ENCODE peak calls at places on chromosome 5, in seven cellular contexts. U is progenitor cell of endocrine pancreas, G is breast epithelium, L is CD14-positive monocyte, A is psoas muscle, V is BJ, X is left lung. T is an unnamed sample.

GRCh38 chr5:177546262-177546741 is 8.1 kb downstream of the FAM193B start:
- DNase-seq in X (no peak), V (peak), G (no peak), U (no peak), A (peak), L (peak), T (peak)

GRCh38 chr5:175214152-175214551 is 229.8 kb downstream of the DRD1 start:
- DNase-seq in G (no peak), U (no peak), V (no peak), L (no peak), A (no peak), X (peak), T (peak)

GRCh38 chr5:101915559-101915958 is 380.5 kb downstream of the SLCO4C1 start:
- DNase-seq in V (no peak), X (no peak), L (no peak), U (no peak), A (no peak), G (no peak), T (no peak)

GRCh38 chr5:52577546-52577945 is 210.2 kb upstream of the ITGA1 start:
- DNase-seq in X (no peak), U (no peak), A (no peak), L (no peak), G (no peak), V (no peak), T (no peak)

GRCh38 chr5:94776167-94776566 is 157.7 kb downstream of the SLF1 start:
- DNase-seq in X (no peak), L (no peak), A (no peak), U (no peak), V (no peak), G (no peak), T (no peak)

GRCh38 chr5:14821721-14822120 is 49.9 kb downstream of the ANKH start:
- DNase-seq in V (no peak), X (no peak), L (no peak), U (no peak), A (no peak), G (no peak), T (no peak)

GRCh38 chr5:143576721-143577484 is 173.4 kb upstream of the NR3C1 start:
- DNase-seq in V (peak), X (no peak), A (no peak), U (no peak), G (no peak), L (no peak), T (no peak)

GRCh38 chr5:113166710-113167366 is 190.2 kb downstream of the DCP2 start:
- DNase-seq in U (no peak), V (no peak), L (no peak), G (no peak), X (no peak), A (no peak), T (no peak)

GRCh38 chr5:170903075-170903474 is 41.3 kb downstream of the RANBP17 start:
- DNase-seq in U (no peak), V (no peak), L (no peak), X (no peak), G (no peak), A (no peak), T (no peak)

GRCh38 chr5:160375166-160375565 is 4.7 kb upstream of the C1QTNF2 start:
- DNase-seq in V (no peak), G (no peak), U (no peak), X (no peak), L (no peak), A (no peak), T (no peak)

GRCh38 chr5:176162206-176162605 is 76.0 kb upstream of the SIMC1 start:
- DNase-seq in A (no peak), G (no peak), X (no peak), L (no peak), V (no peak), U (no peak), T (no peak)

GRCh38 chr5:131230406-131230805 is 33.4 kb upstream of the CDC42SE2 start:
- DNase-seq in L (no peak), A (no peak), U (no peak), X (no peak), V (no peak), G (no peak), T (no peak)

GRCh38 chr5:174315871-174316270 is 270.4 kb downstream of the NSG2 start:
- DNase-seq in X (no peak), U (no peak), A (no peak), V (no peak), L (no peak), G (peak), T (no peak)

GRCh38 chr5:93126634-93127033 is 454.4 kb downstream of the NR2F1-AS1 start:
- DNase-seq in U (no peak), X (no peak), A (no peak), G (no peak), V (no peak), L (no peak), T (no peak)

GRCh38 chr5:172872997-172873491 is 39.0 kb downstream of the ERGIC1 start:
- DNase-seq in L (no peak), U (no peak), A (peak), V (no peak), G (no peak), X (no peak), T (no peak)

GRCh38 chr5:30040483-30041116 is 1152.9 kb upstream of the CDH6 start:
- DNase-seq in G (no peak), U (peak), A (no peak), X (no peak), L (no peak), V (no peak), T (peak)

GRCh38 chr5:1351156-1351555 is 6.3 kb upstream of the CLPTM1L start:
- DNase-seq in G (no peak), L (no peak), X (no peak), V (no peak), U (no peak), A (no peak), T (no peak)

GRCh38 chr5:32814620-32815019 is 103.5 kb downstream of the NPR3 start:
- DNase-seq in A (no peak), V (peak), L (no peak), U (no peak), X (no peak), G (no peak), T (peak)

GRCh38 chr5:6402939-6403338 is 24.6 kb upstream of the MED10 start:
- DNase-seq in V (peak), L (no peak), U (no peak), G (no peak), A (no peak), X (no peak), T (no peak)

GRCh38 chr5:52838306-52839015 is 50.7 kb downstream of the ITGA1 start:
- DNase-seq in A (no peak), V (no peak), U (no peak), G (no peak), X (no peak), L (no peak), T (no peak)

GRCh38 chr5:155529366-155529765 is 515.8 kb downstream of the KIF4B start:
- DNase-seq in L (no peak), X (no peak), A (no peak), G (no peak), V (no peak), U (no peak), T (no peak)

GRCh38 chr5:67051164-67051563 is 145.4 kb downstream of the CD180 start:
- DNase-seq in U (no peak), A (no peak), L (no peak), G (no peak), X (no peak), V (no peak), T (no peak)

GRCh38 chr5:134267366-134268018 is 41.6 kb upstream of the PPP2CA start:
- DNase-seq in G (no peak), V (no peak), L (no peak), U (no peak), X (no peak), A (no peak), T (no peak)

GRCh38 chr5:138943615-138944173 is 68.6 kb upstream of the LRRTM2 start:
- DNase-seq in X (no peak), V (no peak), A (no peak), U (no peak), L (no peak), G (no peak), T (no peak)

GRCh38 chr5:127562252-127562651 is 44.8 kb downstream of the PRRC1 start:
- DNase-seq in A (no peak), G (no peak), U (no peak), X (no peak), L (no peak), V (no peak), T (no peak)
- TF ChIP-seq CTCF in A (peak), G (no peak), U (peak), X (peak), L (peak), V (peak), T (peak)

DNA sequence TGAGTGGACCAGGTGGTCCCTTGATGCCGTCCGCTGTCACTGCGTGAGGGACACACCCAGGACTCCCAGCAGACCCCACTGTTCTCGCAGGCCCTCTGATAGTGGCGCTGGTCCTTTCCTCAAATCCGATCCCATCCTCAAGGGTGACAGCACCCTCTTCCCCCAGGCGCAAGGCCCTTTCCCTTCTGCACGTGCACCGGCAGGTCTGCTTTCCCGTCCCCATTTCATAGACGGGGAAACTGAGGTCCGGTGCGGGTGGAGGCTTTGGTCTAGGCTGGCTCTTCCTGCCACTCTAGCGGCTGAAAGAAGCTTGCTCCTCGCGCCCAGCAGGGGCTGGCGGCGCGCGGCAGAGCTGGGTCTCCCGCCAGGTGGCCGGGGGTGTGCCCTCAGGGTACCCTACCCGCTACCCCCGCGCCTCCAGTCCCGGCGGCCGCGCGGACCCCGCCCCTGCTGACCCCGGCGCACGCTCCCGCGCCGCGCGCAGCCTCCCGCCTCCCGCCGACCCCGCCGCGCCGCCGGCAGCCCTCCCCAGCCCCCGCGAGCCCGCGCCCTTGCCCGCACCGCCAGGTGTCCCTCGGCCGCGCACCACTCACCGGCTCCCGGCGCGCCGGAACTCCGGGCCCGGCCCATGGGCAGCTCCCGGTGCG is 453 bp downstream of the RASGEF1C start:
- DNase-seq in V (no peak), L (no peak), G (no peak), X (no peak), A (no peak), U (no peak), T (no peak)
- TF ChIP-seq CTCF in V (peak), L (no peak), G (no peak), X (no peak), A (no peak), U (peak), T (no peak)

GRCh38 chr5:161676109-161676508 is 9.4 kb upstream of the GABRA6 start:
- DNase-seq in A (no peak), G (no peak), X (no peak), V (no peak), L (no peak), U (no peak), T (no peak)
- TF ChIP-seq CTCF in A (no peak), G (peak), X (peak), V (no peak), L (no peak), U (peak), T (no peak)

DNA sequence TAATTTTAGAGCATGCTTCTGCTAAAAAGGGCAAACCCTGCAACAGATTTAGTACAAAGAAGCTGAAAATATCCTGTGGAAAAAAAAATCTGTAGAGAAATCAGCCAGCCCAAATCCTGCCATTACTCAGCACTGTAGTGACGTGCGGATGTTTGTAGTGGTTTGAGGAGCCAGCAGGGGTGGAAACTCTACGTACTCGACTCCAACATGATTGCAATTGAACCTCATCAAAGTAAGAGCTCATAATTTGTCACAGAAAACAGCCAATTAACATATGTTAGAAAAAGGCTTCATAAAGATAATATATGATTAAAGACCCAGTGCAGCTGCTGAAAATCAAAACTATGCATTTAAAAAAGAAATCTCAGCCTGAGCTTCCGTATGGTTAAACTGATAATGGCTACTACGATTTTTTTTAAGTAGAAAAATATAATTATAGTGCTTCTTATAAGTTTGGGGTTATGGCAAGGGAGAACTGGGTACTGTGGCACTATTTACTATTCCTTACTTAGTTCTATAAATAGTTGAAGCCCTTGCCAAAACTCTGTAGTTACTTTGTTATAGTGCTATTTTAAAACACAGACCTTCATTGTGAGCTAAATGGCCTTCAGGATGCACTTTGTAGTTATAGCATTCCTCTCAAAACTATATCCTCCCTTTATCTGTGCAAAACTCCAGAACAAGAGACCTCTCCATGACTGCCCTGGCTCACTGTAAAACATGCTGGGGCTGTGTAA is 49.4 kb downstream of the MEF2C start:
- DNase-seq in U (no peak), G (no peak), L (peak), A (no peak), X (peak), V (no peak), T (peak)
- TF ChIP-seq CTCF in U (no peak), G (no peak), L (no peak), A (peak), X (no peak), V (no peak), T (no peak)

DNA sequence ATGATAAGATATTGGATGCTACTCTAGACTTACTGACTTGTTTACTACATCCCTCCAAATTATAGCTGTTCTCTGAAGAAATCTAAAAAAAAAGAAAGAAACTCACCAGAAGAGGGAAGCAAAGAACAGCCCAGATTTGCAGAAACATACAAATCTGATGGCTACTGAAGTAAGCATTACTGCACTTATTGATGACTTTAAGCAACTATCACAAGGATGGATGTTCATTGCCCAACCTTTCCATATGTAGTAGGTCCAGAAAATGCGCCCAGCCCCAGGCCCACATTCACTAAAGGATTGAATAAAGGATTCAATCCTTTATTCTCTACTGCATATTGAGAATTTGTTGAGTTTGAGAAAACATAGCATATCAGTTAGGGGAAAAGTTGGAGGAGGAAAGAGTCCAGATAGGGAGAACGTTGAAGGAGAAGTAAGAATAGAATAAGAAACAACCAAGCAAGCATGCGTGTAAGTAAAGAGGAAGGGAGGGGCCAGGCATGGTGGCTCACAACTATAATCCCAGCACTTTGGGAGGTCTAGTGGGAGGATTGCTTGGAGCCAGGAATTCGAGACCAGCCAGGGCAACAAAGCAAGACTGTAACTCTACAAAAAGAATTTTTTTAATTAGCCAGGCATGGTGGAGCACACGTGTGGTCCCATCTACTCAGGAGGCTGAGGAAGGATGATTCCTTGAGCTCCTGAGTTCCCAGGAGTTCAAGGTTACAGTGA is 33.8 kb upstream of the DTWD2 start:
- DNase-seq in X (no peak), A (no peak), U (no peak), V (no peak), G (no peak), L (no peak), T (no peak)
- TF ChIP-seq CTCF in X (no peak), A (peak), U (peak), V (peak), G (no peak), L (peak), T (peak)

DNA sequence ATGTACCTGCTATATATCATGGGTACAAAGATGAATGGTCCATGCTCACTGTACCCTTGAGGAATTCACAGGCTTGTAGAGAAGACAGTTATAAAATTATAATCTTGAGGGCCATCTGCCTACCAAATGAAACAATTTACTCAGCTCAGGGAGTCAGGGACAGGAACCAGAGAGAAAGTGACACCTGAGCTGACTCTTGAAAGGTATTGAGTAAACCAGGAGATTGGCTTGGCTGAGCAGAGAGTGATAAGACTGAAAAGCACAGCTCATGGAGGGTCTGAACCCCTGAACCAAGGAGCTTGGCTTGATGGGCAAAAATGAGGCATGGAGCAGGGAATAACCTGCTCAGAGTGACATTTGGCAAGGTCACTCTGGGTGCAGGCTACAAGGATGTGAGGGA is 147.3 kb downstream of the FAM114A2 start:
- DNase-seq in G (no peak), A (no peak), L (no peak), X (no peak), U (no peak), V (no peak), T (no peak)
- TF ChIP-seq CTCF in G (no peak), A (no peak), L (no peak), X (no peak), U (no peak), V (no peak), T (no peak)

GRCh38 chr5:65620021-65620420 is 4.1 kb downstream of the TRIM23 start:
- DNase-seq in L (no peak), X (no peak), V (no peak), G (no peak), U (no peak), A (no peak), T (no peak)

GRCh38 chr5:65624570-65625555 is at the start of the genes SHLD3 and TRAPPC13:
- DNase-seq in U (peak), X (peak), L (peak), G (peak), A (peak), V (peak), T (peak)

GRCh38 chr5:65625743-65626142 is 916 bp downstream of the SHLD3 start:
- DNase-seq in X (no peak), V (no peak), U (no peak), G (no peak), L (no peak), A (no peak), T (no peak)

GRCh38 chr5:65623482-65623881 is 651 bp downstream of the TRIM23 start:
- DNase-seq in V (no peak), G (no peak), U (no peak), A (no peak), X (no peak), L (no peak), T (no peak)

DNA sequence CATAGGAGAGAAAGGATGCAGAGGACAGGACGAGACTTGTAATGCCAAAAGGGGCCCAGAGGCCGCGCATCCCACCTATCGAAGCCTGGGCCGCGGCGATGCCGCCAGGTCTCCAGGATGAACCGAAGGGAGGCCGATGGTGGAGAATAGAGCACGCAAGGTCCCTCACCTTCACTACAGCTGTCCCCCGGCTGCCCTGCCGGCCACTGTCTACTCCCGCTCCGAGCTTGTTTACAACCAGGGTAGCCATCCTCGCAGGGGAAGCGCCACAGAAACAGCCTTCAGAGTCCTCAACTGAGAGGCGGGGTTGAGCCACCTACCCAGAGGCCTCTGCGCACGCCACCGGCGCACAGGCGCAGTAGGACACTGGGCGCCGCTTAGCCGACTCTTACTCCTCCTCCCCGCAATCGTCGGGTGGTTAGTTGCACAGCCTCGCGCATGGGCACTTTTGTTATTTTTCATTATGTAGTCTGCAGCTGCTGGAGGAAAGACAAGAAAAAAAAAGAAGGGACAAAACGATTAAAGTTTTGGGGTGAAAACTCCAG is at the start of gene TRIM23:
- DNase-seq in L (peak), X (peak), G (peak), A (peak), V (peak), U (peak), T (peak)
- TF ChIP-seq CTCF in L (no peak), X (no peak), G (no peak), A (no peak), V (peak), U (peak), T (no peak)

DNA sequence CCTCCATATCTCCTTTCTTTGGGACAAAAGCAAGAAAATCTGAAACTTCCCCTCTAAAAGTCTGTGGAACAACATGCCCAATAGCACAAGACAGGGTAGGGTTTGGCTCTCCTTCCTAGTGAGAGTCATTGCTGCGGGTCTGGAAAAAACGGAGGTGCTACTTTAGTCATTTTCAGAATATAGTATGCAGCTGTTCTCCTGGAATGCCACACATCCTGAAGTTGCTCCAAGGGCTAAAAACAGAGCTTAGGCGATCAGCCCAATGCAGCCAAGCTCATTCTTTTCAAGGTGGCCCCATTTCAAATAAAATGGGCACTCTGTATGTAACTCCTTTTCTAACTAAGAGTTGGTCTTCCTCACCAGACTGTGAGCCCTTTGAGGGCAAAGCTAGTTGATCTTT is 39.5 kb upstream of the MYOT start:
- DNase-seq in V (no peak), A (peak), G (no peak), U (no peak), L (no peak), X (no peak), T (no peak)
- TF ChIP-seq CTCF in V (no peak), A (no peak), G (no peak), U (no peak), L (no peak), X (no peak), T (no peak)

GRCh38 chr5:150562832-150563231 is 54.9 kb downstream of the NDST1 start:
- DNase-seq in X (peak), U (no peak), L (no peak), G (no peak), A (no peak), V (no peak), T (no peak)
- TF ChIP-seq CTCF in X (peak), U (peak), L (peak), G (peak), A (peak), V (peak), T (peak)